ENCODE peak calls at places on chromosomes 1 and 21, in four cellular contexts. Z, K, O and Y are unnamed samples.

GRCh38 chr1:25458550-25459298 is 28.0 kb downstream of the MACO1 start:
- DNase-seq in Z (no peak), K (no peak), O (no peak), Y (no peak)

GRCh38 chr21:35352066-35352770 is 303.1 kb upstream of the RUNX1 start:
- DNase-seq in K (no peak), Z (no peak), O (no peak), Y (no peak)

GRCh38 chr1:237891266-237891665 is 544 bp upstream of the ZP4 start:
- DNase-seq in K (no peak), Z (no peak), O (no peak), Y (no peak)

GRCh38 chr1:5973771-5974170 is 18.5 kb downstream of the NPHP4 start:
- DNase-seq in Z (peak), O (no peak), K (no peak), Y (no peak)

GRCh38 chr1:33043267-33044090 is 6.8 kb upstream of the AK2 start:
- DNase-seq in K (no peak), O (no peak), Z (no peak), Y (no peak)

GRCh38 chr21:44487831-44488230 is 32.5 kb downstream of the LRRC3 start:
- DNase-seq in Z (peak), K (no peak), O (no peak), Y (peak)

GRCh38 chr1:168407832-168408530 is 127.3 kb downstream of the TBX19 start:
- DNase-seq in Z (no peak), O (no peak), K (no peak), Y (no peak)

GRCh38 chr1:205348559-205349477 is 7.9 kb downstream of the KLHDC8A start:
- DNase-seq in K (no peak), O (no peak), Z (peak), Y (no peak)

GRCh38 chr1:244053831-244054230 is 2.7 kb downstream of the ZBTB18 start:
- DNase-seq in K (no peak), O (no peak), Z (no peak), Y (no peak)

GRCh38 chr1:50438945-50439344 is 15.7 kb upstream of the DMRTA2 start:
- DNase-seq in Z (no peak), O (no peak), K (no peak), Y (no peak)

GRCh38 chr1:224266105-224266935 is 63.7 kb downstream of the NVL start:
- DNase-seq in Z (no peak), O (no peak), K (no peak), Y (no peak)

GRCh38 chr1:233707153-233707905 is 93.4 kb downstream of the KCNK1 start:
- DNase-seq in Z (no peak), O (no peak), K (no peak), Y (no peak)

GRCh38 chr21:35048706-35049617 is at the start of gene RUNX1:
- DNase-seq in O (peak), Z (peak), K (no peak), Y (peak)

GRCh38 chr1:88698140-88698539 is 14.1 kb downstream of the PKN2 start:
- DNase-seq in K (no peak), Z (no peak), O (no peak), Y (no peak)

GRCh38 chr1:214425723-214426419 is 125.5 kb downstream of the PTPN14 start:
- DNase-seq in K (no peak), Z (no peak), O (no peak), Y (no peak)

GRCh38 chr21:14737278-14737677 is 191.2 kb upstream of the SAMSN1 start:
- DNase-seq in O (no peak), Z (no peak), K (no peak), Y (no peak)

GRCh38 chr1:150065184-150065871 is 2.2 kb upstream of the VPS45 start:
- DNase-seq in K (no peak), O (no peak), Z (no peak), Y (no peak)

GRCh38 chr21:39087238-39087975 is 95.8 kb downstream of the PSMG1 start:
- DNase-seq in K (no peak), O (no peak), Z (no peak), Y (no peak)

GRCh38 chr21:44329086-44329889 is 9.9 kb downstream of the CFAP410 start:
- DNase-seq in O (no peak), K (no peak), Z (no peak), Y (no peak)

GRCh38 chr1:180527270-180527669 is 24.9 kb upstream of the ACBD6 start:
- DNase-seq in O (no peak), Z (no peak), K (no peak), Y (no peak)

GRCh38 chr1:3772027-3772714 is 378 bp upstream of the SMIM1 start:
- DNase-seq in K (peak), Z (peak), O (peak), Y (peak)

GRCh38 chr1:197958438-197958837 is 41.3 kb downstream of the LHX9 start:
- DNase-seq in O (no peak), Z (no peak), K (no peak), Y (no peak)

GRCh38 chr1:79497193-79497773 is 490.8 kb upstream of the ADGRL4 start:
- DNase-seq in Z (no peak), K (no peak), O (no peak), Y (no peak)

GRCh38 chr1:227214170-227214569 is 104.1 kb downstream of the CDC42BPA start:
- DNase-seq in K (no peak), Z (no peak), O (no peak), Y (no peak)

GRCh38 chr1:24923485-24924113 is 6.5 kb downstream of the RUNX3 start:
- DNase-seq in K (no peak), Z (no peak), O (no peak), Y (no peak)

GRCh38 chr1:36515315-36516138 is 32.8 kb upstream of the CSF3R start:
- DNase-seq in Z (no peak), K (no peak), O (no peak), Y (no peak)

GRCh38 chr1:241482761-241483250 is 36.7 kb downstream of the FH start:
- DNase-seq in Z (no peak), O (no peak), K (no peak), Y (no peak)

GRCh38 chr1:206469933-206470691 is at the start of gene IKBKE:
- DNase-seq in Z (peak), O (peak), K (no peak), Y (no peak)

GRCh38 chr1:167105150-167105840 is 11.4 kb downstream of the STYXL2 start:
- DNase-seq in K (no peak), Z (no peak), O (no peak), Y (no peak)

GRCh38 chr1:2231667-2232254 is 3.6 kb downstream of the SKI start:
- DNase-seq in Z (peak), K (peak), O (peak), Y (peak)

GRCh38 chr1:229271448-229272120 is 673 bp downstream of the RAB4A start:
- DNase-seq in K (no peak), O (peak), Z (no peak), Y (no peak)

GRCh38 chr1:60196026-60196425 is 122.5 kb upstream of the C1orf87 start:
- DNase-seq in O (no peak), Z (no peak), K (no peak), Y (no peak)
- TF ChIP-seq POLR2A in O (no peak), Z (no peak), K (no peak), Y (no peak)

DNA sequence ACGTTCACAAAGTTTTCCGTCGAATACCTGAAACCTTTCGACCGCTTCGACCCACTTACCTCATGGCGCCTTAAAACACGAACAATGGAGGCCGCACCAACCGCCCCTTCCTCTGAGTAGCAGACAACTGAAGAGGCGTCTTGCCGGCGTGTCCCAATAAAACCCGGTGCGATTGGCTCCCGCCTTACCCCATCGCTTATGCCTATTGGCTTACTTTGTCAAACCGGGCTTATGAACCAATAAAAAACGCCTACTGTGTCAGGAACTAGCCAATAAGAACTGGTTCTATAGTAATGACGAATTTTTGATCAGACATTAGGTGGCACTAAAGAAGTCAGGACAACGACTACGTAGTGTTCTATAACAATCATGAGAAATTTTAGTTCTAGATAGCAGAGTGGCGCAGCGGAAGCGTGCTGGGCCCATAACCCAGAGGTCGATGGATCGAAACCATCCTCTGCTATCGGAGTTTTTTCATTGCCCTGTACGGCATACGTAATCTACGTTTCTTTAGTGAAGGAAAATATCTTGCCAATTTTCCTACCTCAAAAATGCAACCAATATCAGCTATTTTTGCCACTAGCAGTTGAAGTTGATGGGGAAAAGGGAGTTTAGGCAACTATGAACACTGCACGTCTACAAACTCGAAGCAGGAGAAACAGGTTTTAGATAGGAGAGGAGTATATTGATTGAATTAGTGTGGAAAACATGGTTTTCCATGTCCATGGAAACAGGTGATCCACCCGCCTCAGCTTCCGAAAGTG is at the start of gene ILF2:
- DNase-seq in Z (peak), K (peak), O (peak), Y (peak)
- TF ChIP-seq CTCF in Z (no peak), K (no peak), O (peak), Y (peak)

GRCh38 chr1:52033190-52034049 is at the start of gene KTI12:
- DNase-seq in Z (peak), O (peak), K (peak), Y (peak)
- H3K27ac ChIP-seq in Z (peak), O (peak), K (peak), Y (peak)

GRCh38 chr1:81467433-81467832 is 333.3 kb upstream of the ADGRL2 start:
- DNase-seq in Z (no peak), O (no peak), K (no peak), Y (no peak)
- TF ChIP-seq POLR2A in Z (no peak), O (no peak), K (no peak), Y (no peak)

DNA sequence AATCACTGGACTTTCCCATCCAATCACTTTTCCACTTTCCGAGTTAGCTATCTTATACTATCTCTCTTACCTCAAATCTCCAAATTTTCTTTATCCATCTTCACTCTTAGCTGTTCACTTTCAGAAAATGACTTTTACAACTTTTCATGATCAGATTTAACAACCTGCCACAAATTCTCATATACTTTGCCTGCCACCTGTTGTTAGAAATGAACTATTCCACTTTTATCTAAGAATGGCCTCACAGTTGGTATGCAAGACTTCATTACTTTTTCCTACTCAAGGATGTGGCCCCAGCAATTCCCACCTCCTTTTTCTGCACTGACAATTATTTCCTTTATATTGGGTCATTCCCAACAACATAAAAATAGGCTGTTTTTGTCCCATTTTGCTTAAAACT is 93.6 kb upstream of the DEPDC1 start:
- DNase-seq in K (no peak), O (no peak), Z (no peak), Y (no peak)
- TF ChIP-seq CTCF in K (no peak), O (no peak), Z (no peak), Y (no peak)

DNA sequence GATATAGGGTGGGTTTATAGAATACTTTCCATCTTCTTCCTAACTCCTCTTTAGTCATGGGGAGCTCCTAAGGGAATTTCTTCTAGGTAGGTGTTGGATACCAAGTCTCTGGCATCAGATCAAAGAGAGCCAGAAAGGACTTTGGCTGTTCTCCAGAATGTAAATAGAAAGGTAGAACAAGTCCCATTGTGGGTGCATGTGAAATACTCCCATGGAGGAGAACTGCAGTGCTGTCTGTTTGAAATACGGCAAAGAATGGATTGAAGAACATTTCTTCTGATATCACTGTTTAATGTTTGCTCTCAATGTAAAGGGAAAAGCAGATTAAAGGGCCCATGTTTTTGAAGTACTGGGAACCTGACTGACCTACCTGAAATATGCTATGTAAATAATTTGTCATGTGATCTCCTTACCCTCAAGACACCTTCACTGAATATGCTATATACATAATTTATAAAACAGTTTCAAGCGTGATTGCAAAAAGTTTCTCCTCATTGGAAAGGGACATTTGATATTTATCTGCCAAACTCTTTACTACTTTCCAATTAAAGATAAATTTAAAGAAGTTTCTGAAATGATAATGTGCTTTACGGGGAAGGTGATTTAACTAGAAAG is 65.9 kb downstream of the LAMC1 start:
- DNase-seq in Z (no peak), O (no peak), K (no peak), Y (no peak)
- H3K27ac ChIP-seq in Z (no peak), O (peak), K (no peak), Y (no peak)

GRCh38 chr1:156463874-156464273 is 36.7 kb downstream of the MEF2D start:
- DNase-seq in Z (no peak), O (no peak), K (no peak), Y (no peak)

GRCh38 chr1:156461141-156461540 is 39.4 kb downstream of the MEF2D start:
- DNase-seq in K (no peak), Z (no peak), O (no peak), Y (no peak)

GRCh38 chr1:156462954-156463795 is 37.4 kb downstream of the MEF2D start:
- DNase-seq in Z (no peak), K (no peak), O (no peak), Y (no peak)

GRCh38 chr1:156460525-156460924 is 40.0 kb downstream of the MEF2D start:
- DNase-seq in O (no peak), Z (no peak), K (no peak), Y (no peak)

DNA sequence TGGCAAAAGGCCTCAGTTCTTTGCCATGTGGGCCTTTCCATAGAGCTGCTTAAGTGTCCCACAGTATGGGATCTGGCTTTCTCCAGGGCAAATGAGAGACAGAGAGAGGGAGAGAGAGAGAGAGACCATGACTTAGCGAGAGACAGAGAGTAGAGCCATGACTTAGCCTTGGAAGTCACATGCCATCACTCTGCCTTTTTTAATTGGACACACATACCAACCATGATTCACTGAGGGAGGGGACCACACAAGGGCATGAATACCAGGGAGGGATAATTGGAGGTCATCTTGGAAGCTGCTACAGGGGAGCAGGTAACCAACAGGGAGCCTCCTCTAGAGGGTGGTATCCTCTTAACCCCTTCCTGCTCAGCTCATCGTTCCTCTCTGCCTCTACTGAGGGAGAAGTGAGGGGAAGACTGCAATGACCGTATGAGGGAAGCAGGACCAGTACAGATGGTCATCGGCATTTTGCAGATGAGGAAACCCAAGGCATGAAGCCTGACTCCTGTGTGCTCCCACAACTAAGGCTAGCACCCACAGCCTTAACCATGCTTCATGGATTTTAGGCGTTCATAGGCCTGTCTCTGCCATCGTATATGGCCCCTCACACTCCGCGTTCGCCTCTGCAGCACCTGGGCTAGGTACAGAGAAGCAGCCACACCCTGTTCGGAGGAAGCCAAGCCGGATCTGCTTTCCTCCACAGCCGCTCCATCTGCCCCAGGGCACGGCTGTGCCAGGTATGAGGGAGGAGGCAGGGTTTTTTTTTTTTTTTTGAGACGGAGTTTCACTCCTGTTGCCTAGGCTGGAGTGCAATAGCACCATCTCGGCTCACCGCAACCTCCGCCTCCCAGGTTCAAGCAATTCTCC is 38.6 kb downstream of the MEF2D start:
- DNase-seq in Z (no peak), O (peak), K (no peak), Y (no peak)
- TF ChIP-seq POLR2A in Z (no peak), O (no peak), K (no peak), Y (no peak)

GRCh38 chr1:31760901-31761470 is 3.2 kb downstream of the ADGRB2 start:
- DNase-seq in Z (peak), O (peak), K (peak), Y (no peak)
- TF ChIP-seq CTCF in Z (no peak), O (no peak), K (no peak), Y (no peak)

GRCh38 chr1:226098870-226099832 is 36.6 kb downstream of the H3-3A start:
- DNase-seq in Z (peak), K (no peak), O (no peak), Y (no peak)
- H3K27ac ChIP-seq in Z (no peak), K (no peak), O (no peak), Y (no peak)

GRCh38 chr1:156508955-156509234 is 8.3 kb upstream of the MEF2D start:
- DNase-seq in O (peak), Z (no peak), K (no peak), Y (no peak)
- TF ChIP-seq POLR2A in O (no peak), Z (no peak), K (no peak), Y (no peak)